ENCODE peak calls at places on chromosome 17, in nine cellular contexts. One of them, this sample, is unnamed.
A peak's percentile ranks its signal among the peaks of the same experiment; 100 is the strongest.

GRCh38 chr17:72394531-72394930 is 273.7 kb downstream of the SOX9 start:
- DNase-seq in cardiac muscle cell: no peak
- DNase-seq in fibroblast of villous mesenchyme: no peak
- DNase-seq in upper lobe of left lung: no peak
- DNase-seq in AG04450: no peak
- DNase-seq in glutamatergic neuron: no peak
- DNase-seq in fibroblast of the aortic adventitia: no peak
- DNase-seq in lung: no peak
- DNase-seq in thoracic aorta: no peak
- DNase-seq in this sample: no peak

GRCh38 chr17:7330099-7331015 is 1.2 kb upstream of the NEURL4 start:
- DNase-seq in glutamatergic neuron: peak; percentile 82
- DNase-seq in thoracic aorta: no peak
- DNase-seq in fibroblast of villous mesenchyme: peak; percentile 74
- DNase-seq in lung: peak; percentile 81
- DNase-seq in AG04450: no peak
- DNase-seq in cardiac muscle cell: peak; percentile 79
- DNase-seq in upper lobe of left lung: peak; percentile 82
- DNase-seq in fibroblast of the aortic adventitia: peak; percentile 71
- DNase-seq in this sample: peak; percentile 77

GRCh38 chr17:61389670-61390478 is 9.8 kb upstream of the TBX2 start:
- DNase-seq in AG04450: no peak
- DNase-seq in thoracic aorta: no peak
- DNase-seq in upper lobe of left lung: no peak
- DNase-seq in fibroblast of villous mesenchyme: peak; percentile 66
- DNase-seq in fibroblast of the aortic adventitia: peak; percentile 41
- DNase-seq in lung: no peak
- DNase-seq in cardiac muscle cell: peak; percentile 65
- DNase-seq in glutamatergic neuron: peak; percentile 85
- DNase-seq in this sample: peak; percentile 66

GRCh38 chr17:35129154-35129972 is 7.9 kb downstream of the FNDC8 start:
- DNase-seq in cardiac muscle cell: no peak
- DNase-seq in thoracic aorta: no peak
- DNase-seq in glutamatergic neuron: no peak
- DNase-seq in fibroblast of the aortic adventitia: peak; percentile 53
- DNase-seq in lung: no peak
- DNase-seq in upper lobe of left lung: no peak
- DNase-seq in AG04450: no peak
- DNase-seq in fibroblast of villous mesenchyme: no peak
- DNase-seq in this sample: peak; percentile 40

GRCh38 chr17:70144260-70144846 is 25.0 kb upstream of the KCNJ2 start:
- DNase-seq in upper lobe of left lung: no peak
- DNase-seq in thoracic aorta: no peak
- DNase-seq in fibroblast of the aortic adventitia: peak; percentile 73
- DNase-seq in lung: no peak
- DNase-seq in fibroblast of villous mesenchyme: peak; percentile 64
- DNase-seq in glutamatergic neuron: no peak
- DNase-seq in cardiac muscle cell: peak; percentile 57
- DNase-seq in AG04450: no peak
- DNase-seq in this sample: peak; percentile 56

GRCh38 chr17:46151762-46152161 is 41.5 kb downstream of the KANSL1 start:
- DNase-seq in thoracic aorta: no peak
- DNase-seq in AG04450: no peak
- DNase-seq in upper lobe of left lung: no peak
- DNase-seq in cardiac muscle cell: no peak
- DNase-seq in glutamatergic neuron: no peak
- DNase-seq in fibroblast of villous mesenchyme: peak; percentile 49
- DNase-seq in fibroblast of the aortic adventitia: peak; percentile 53
- DNase-seq in lung: no peak
- DNase-seq in this sample: no peak

GRCh38 chr17:6365187-6365943 is 69.6 kb downstream of the AIPL1 start:
- DNase-seq in thoracic aorta: no peak
- DNase-seq in fibroblast of villous mesenchyme: peak; percentile 87
- DNase-seq in upper lobe of left lung: no peak
- DNase-seq in fibroblast of the aortic adventitia: peak; percentile 5
- DNase-seq in AG04450: peak; percentile 57
- DNase-seq in lung: no peak
- DNase-seq in cardiac muscle cell: peak; percentile 33
- DNase-seq in glutamatergic neuron: no peak
- DNase-seq in this sample: peak; percentile 19

GRCh38 chr17:52157603-52158449 is 688 bp downstream of the CA10 start:
- DNase-seq in fibroblast of the aortic adventitia: no peak
- DNase-seq in fibroblast of villous mesenchyme: no peak
- DNase-seq in thoracic aorta: no peak
- DNase-seq in cardiac muscle cell: no peak
- DNase-seq in lung: no peak
- DNase-seq in glutamatergic neuron: peak; percentile 45
- DNase-seq in AG04450: no peak
- DNase-seq in upper lobe of left lung: no peak
- DNase-seq in this sample: no peak

GRCh38 chr17:41494524-41494923 is 4.8 kb upstream of the KRT36 start:
- DNase-seq in fibroblast of villous mesenchyme: peak; percentile 23
- DNase-seq in thoracic aorta: no peak
- DNase-seq in AG04450: no peak
- DNase-seq in glutamatergic neuron: no peak
- DNase-seq in cardiac muscle cell: no peak
- DNase-seq in fibroblast of the aortic adventitia: peak; percentile 22
- DNase-seq in upper lobe of left lung: no peak
- DNase-seq in lung: no peak
- DNase-seq in this sample: peak; percentile 36

GRCh38 chr17:62064029-62064790 is 868 bp downstream of the MED13 start:
- DNase-seq in fibroblast of the aortic adventitia: peak; percentile 30
- DNase-seq in upper lobe of left lung: no peak
- DNase-seq in thoracic aorta: no peak
- DNase-seq in lung: no peak
- DNase-seq in cardiac muscle cell: peak; percentile 32
- DNase-seq in AG04450: no peak
- DNase-seq in fibroblast of villous mesenchyme: peak; percentile 39
- DNase-seq in glutamatergic neuron: no peak
- DNase-seq in this sample: peak; percentile 42

GRCh38 chr17:80818871-80819270 is 172.8 kb upstream of the CHMP6 start:
- DNase-seq in upper lobe of left lung: no peak
- DNase-seq in glutamatergic neuron: no peak
- DNase-seq in fibroblast of villous mesenchyme: no peak
- DNase-seq in thoracic aorta: no peak
- DNase-seq in lung: no peak
- DNase-seq in cardiac muscle cell: no peak
- DNase-seq in AG04450: no peak
- DNase-seq in fibroblast of the aortic adventitia: no peak
- DNase-seq in this sample: no peak

GRCh38 chr17:17681744-17682292 is 560 bp downstream of the RAI1 start:
- DNase-seq in upper lobe of left lung: no peak
- DNase-seq in AG04450: no peak
- DNase-seq in fibroblast of villous mesenchyme: peak; percentile 32
- DNase-seq in lung: no peak
- DNase-seq in thoracic aorta: no peak
- DNase-seq in fibroblast of the aortic adventitia: no peak
- DNase-seq in glutamatergic neuron: peak; percentile 59
- DNase-seq in cardiac muscle cell: no peak
- DNase-seq in this sample: no peak

GRCh38 chr17:31339906-31340661 is 18.7 kb upstream of the EVI2A start:
- DNase-seq in lung: no peak
- DNase-seq in glutamatergic neuron: no peak
- DNase-seq in fibroblast of the aortic adventitia: peak; percentile 91
- DNase-seq in cardiac muscle cell: peak; percentile 86
- DNase-seq in thoracic aorta: no peak
- DNase-seq in upper lobe of left lung: no peak
- DNase-seq in AG04450: no peak
- DNase-seq in fibroblast of villous mesenchyme: peak; percentile 89
- DNase-seq in this sample: peak; percentile 73

GRCh38 chr17:59160203-59161025 is 4.9 kb downstream of the PRR11 start:
- DNase-seq in fibroblast of the aortic adventitia: peak; percentile 12
- DNase-seq in thoracic aorta: no peak
- DNase-seq in cardiac muscle cell: no peak
- DNase-seq in glutamatergic neuron: no peak
- DNase-seq in lung: no peak
- DNase-seq in upper lobe of left lung: no peak
- DNase-seq in AG04450: no peak
- DNase-seq in fibroblast of villous mesenchyme: peak; percentile 51
- DNase-seq in this sample: peak; percentile 18

GRCh38 chr17:8300629-8301242 is 5.5 kb upstream of the SLC25A35 start:
- DNase-seq in fibroblast of the aortic adventitia: peak; percentile 67
- DNase-seq in thoracic aorta: no peak
- DNase-seq in fibroblast of villous mesenchyme: peak; percentile 74
- DNase-seq in upper lobe of left lung: peak; percentile 75
- DNase-seq in cardiac muscle cell: peak; percentile 76
- DNase-seq in lung: peak; percentile 46
- DNase-seq in AG04450: no peak
- DNase-seq in glutamatergic neuron: peak; percentile 57
- DNase-seq in this sample: peak; percentile 76

GRCh38 chr17:5826384-5826783 is 242.1 kb upstream of the NLRP1 start:
- DNase-seq in lung: no peak
- DNase-seq in AG04450: no peak
- DNase-seq in upper lobe of left lung: no peak
- DNase-seq in thoracic aorta: no peak
- DNase-seq in fibroblast of the aortic adventitia: no peak
- DNase-seq in glutamatergic neuron: no peak
- DNase-seq in cardiac muscle cell: no peak
- DNase-seq in fibroblast of villous mesenchyme: no peak
- DNase-seq in this sample: peak; percentile 31

GRCh38 chr17:40545660-40546059 is 19.6 kb downstream of the CCR7 start:
- DNase-seq in lung: no peak
- DNase-seq in fibroblast of the aortic adventitia: no peak
- DNase-seq in cardiac muscle cell: no peak
- DNase-seq in glutamatergic neuron: no peak
- DNase-seq in AG04450: no peak
- DNase-seq in thoracic aorta: no peak
- DNase-seq in fibroblast of villous mesenchyme: no peak
- DNase-seq in upper lobe of left lung: peak; percentile 13
- DNase-seq in this sample: no peak

GRCh38 chr17:74224959-74225725 is 11.8 kb downstream of the TTYH2 start:
- DNase-seq in glutamatergic neuron: no peak
- DNase-seq in lung: no peak
- DNase-seq in upper lobe of left lung: no peak
- DNase-seq in thoracic aorta: no peak
- DNase-seq in fibroblast of villous mesenchyme: no peak
- DNase-seq in AG04450: no peak
- DNase-seq in cardiac muscle cell: no peak
- DNase-seq in fibroblast of the aortic adventitia: no peak
- DNase-seq in this sample: no peak

GRCh38 chr17:29596811-29597210 is 3.9 kb downstream of the ANKRD13B start:
- DNase-seq in AG04450: no peak
- DNase-seq in upper lobe of left lung: no peak
- DNase-seq in glutamatergic neuron: peak; percentile 31
- DNase-seq in lung: no peak
- DNase-seq in fibroblast of the aortic adventitia: no peak
- DNase-seq in thoracic aorta: no peak
- DNase-seq in cardiac muscle cell: no peak
- DNase-seq in fibroblast of villous mesenchyme: no peak
- DNase-seq in this sample: no peak

GRCh38 chr17:10790491-10791401 is 13.2 kb downstream of the TMEM238L start:
- DNase-seq in lung: no peak
- DNase-seq in cardiac muscle cell: no peak
- DNase-seq in glutamatergic neuron: no peak
- DNase-seq in thoracic aorta: no peak
- DNase-seq in fibroblast of villous mesenchyme: no peak
- DNase-seq in upper lobe of left lung: no peak
- DNase-seq in fibroblast of the aortic adventitia: no peak
- DNase-seq in AG04450: no peak
- DNase-seq in this sample: no peak

GRCh38 chr17:29664743-29665479 is 42.2 kb upstream of the CORO6 start:
- DNase-seq in upper lobe of left lung: no peak
- DNase-seq in lung: no peak
- DNase-seq in fibroblast of villous mesenchyme: peak; percentile 52
- DNase-seq in thoracic aorta: no peak
- DNase-seq in glutamatergic neuron: no peak
- DNase-seq in AG04450: no peak
- DNase-seq in cardiac muscle cell: peak; percentile 50
- DNase-seq in fibroblast of the aortic adventitia: peak; percentile 67
- DNase-seq in this sample: peak; percentile 74

GRCh38 chr17:75918112-75918445 is 13.4 kb upstream of the MRPL38 start:
- DNase-seq in fibroblast of the aortic adventitia: no peak
- DNase-seq in glutamatergic neuron: no peak
- DNase-seq in lung: no peak
- DNase-seq in cardiac muscle cell: no peak
- DNase-seq in thoracic aorta: no peak
- DNase-seq in upper lobe of left lung: no peak
- DNase-seq in AG04450: no peak
- DNase-seq in fibroblast of villous mesenchyme: no peak
- DNase-seq in this sample: no peak
- TF ChIP-seq CTCF in fibroblast of the aortic adventitia: no peak
- TF ChIP-seq CTCF in glutamatergic neuron: no peak
- TF ChIP-seq CTCF in lung: no peak
- TF ChIP-seq CTCF in cardiac muscle cell: no peak
- TF ChIP-seq CTCF in thoracic aorta: no peak
- TF ChIP-seq CTCF in upper lobe of left lung: no peak
- TF ChIP-seq CTCF in AG04450: no peak
- TF ChIP-seq CTCF in fibroblast of villous mesenchyme: no peak
- TF ChIP-seq CTCF in this sample: no peak

GRCh38 chr17:2474371-2474770 is 37.3 kb downstream of the METTL16 start:
- DNase-seq in upper lobe of left lung: no peak
- DNase-seq in thoracic aorta: no peak
- DNase-seq in fibroblast of the aortic adventitia: no peak
- DNase-seq in cardiac muscle cell: no peak
- DNase-seq in glutamatergic neuron: no peak
- DNase-seq in fibroblast of villous mesenchyme: no peak
- DNase-seq in lung: no peak
- DNase-seq in AG04450: no peak
- DNase-seq in this sample: no peak
- TF ChIP-seq CTCF in upper lobe of left lung: no peak
- TF ChIP-seq CTCF in thoracic aorta: no peak
- TF ChIP-seq CTCF in fibroblast of the aortic adventitia: no peak
- TF ChIP-seq CTCF in cardiac muscle cell: no peak
- TF ChIP-seq CTCF in glutamatergic neuron: no peak
- TF ChIP-seq CTCF in fibroblast of villous mesenchyme: no peak
- TF ChIP-seq CTCF in lung: no peak
- TF ChIP-seq CTCF in AG04450: no peak
- TF ChIP-seq CTCF in this sample: no peak

DNA sequence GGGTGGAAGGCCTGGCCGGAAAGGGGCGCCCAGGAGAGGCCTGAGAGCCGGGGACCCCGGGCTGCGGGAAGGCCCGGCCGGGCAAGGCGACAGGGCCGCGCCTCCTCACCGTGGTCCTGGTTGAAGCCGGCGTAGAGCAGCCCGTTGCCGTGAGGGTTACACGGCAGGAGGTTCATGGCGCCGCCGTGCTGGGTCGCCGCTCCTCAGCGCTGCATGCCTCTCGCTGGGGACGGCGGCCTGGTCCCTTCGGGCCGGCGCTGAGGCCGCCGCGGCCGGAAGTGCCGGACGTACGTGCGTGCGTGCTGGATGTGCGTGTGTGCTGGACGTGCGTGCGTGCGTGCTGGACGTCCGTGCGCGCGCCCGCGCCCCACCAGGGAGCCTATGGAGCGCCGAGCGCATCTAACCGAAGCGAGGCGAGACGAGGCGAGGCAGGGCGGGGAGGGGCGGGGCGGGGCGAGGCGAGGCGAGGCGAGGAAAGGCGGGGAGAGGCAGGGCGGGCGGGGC is at the start of gene WDR45B:
- DNase-seq in glutamatergic neuron: peak; percentile 94
- DNase-seq in lung: peak; percentile 95
- DNase-seq in AG04450: peak; percentile 95
- DNase-seq in fibroblast of the aortic adventitia: peak; percentile 97
- DNase-seq in fibroblast of villous mesenchyme: peak; percentile 99
- DNase-seq in upper lobe of left lung: peak; percentile 94
- DNase-seq in thoracic aorta: peak; percentile 83
- DNase-seq in cardiac muscle cell: peak; percentile 99
- DNase-seq in this sample: peak; percentile 99
- TF ChIP-seq CTCF in glutamatergic neuron: no peak
- TF ChIP-seq CTCF in lung: no peak
- TF ChIP-seq CTCF in AG04450: no peak
- TF ChIP-seq CTCF in fibroblast of the aortic adventitia: no peak
- TF ChIP-seq CTCF in fibroblast of villous mesenchyme: no peak
- TF ChIP-seq CTCF in upper lobe of left lung: no peak
- TF ChIP-seq CTCF in thoracic aorta: no peak
- TF ChIP-seq CTCF in cardiac muscle cell: no peak
- TF ChIP-seq CTCF in this sample: no peak

GRCh38 chr17:14052886-14053615 is 16.3 kb upstream of the COX10 start:
- DNase-seq in AG04450: no peak
- DNase-seq in cardiac muscle cell: peak; percentile 52
- DNase-seq in fibroblast of the aortic adventitia: peak; percentile 61
- DNase-seq in thoracic aorta: no peak
- DNase-seq in glutamatergic neuron: no peak
- DNase-seq in lung: no peak
- DNase-seq in fibroblast of villous mesenchyme: peak; percentile 89
- DNase-seq in upper lobe of left lung: no peak
- DNase-seq in this sample: peak; percentile 30
- TF ChIP-seq CTCF in AG04450: no peak
- TF ChIP-seq CTCF in cardiac muscle cell: no peak
- TF ChIP-seq CTCF in fibroblast of the aortic adventitia: no peak
- TF ChIP-seq CTCF in thoracic aorta: no peak
- TF ChIP-seq CTCF in glutamatergic neuron: no peak
- TF ChIP-seq CTCF in lung: no peak
- TF ChIP-seq CTCF in fibroblast of villous mesenchyme: no peak
- TF ChIP-seq CTCF in upper lobe of left lung: no peak
- TF ChIP-seq CTCF in this sample: no peak